ENCODE peak calls at places on chromosomes 4 and X, in seven cellular contexts. One of them, this sample, is unnamed.

GRCh38 chrX:20317873-20318272 is 51.2 kb upstream of the RPS6KA3 start:
- DNase-seq in occipital lobe: no peak
- DNase-seq in GM13976: no peak
- DNase-seq in hepatocyte: no peak
- DNase-seq in stimulated activated CD4-positive, alpha-beta T cell treated with anti-CD3 and anti-CD28 coated beads, Interleukin-4, amount 100 ng/mL, for 24 hours: no peak
- DNase-seq in RPMI7951: peak; percentile 9
- DNase-seq in AG10803: peak; percentile 9
- DNase-seq in this sample: no peak

GRCh38 chrX:40996886-40997530 is 88.2 kb upstream of the USP9X start:
- DNase-seq in occipital lobe: no peak
- DNase-seq in GM13976: no peak
- DNase-seq in hepatocyte: peak; percentile 78
- DNase-seq in stimulated activated CD4-positive, alpha-beta T cell treated with anti-CD3 and anti-CD28 coated beads, Interleukin-4, amount 100 ng/mL, for 24 hours: no peak
- DNase-seq in RPMI7951: peak; percentile 86
- DNase-seq in AG10803: peak; percentile 85
- DNase-seq in this sample: no peak

GRCh38 chrX:68842781-68843581 is 14.2 kb downstream of the EFNB1 start:
- DNase-seq in occipital lobe: no peak
- DNase-seq in GM13976: no peak
- DNase-seq in hepatocyte: no peak
- DNase-seq in stimulated activated CD4-positive, alpha-beta T cell treated with anti-CD3 and anti-CD28 coated beads, Interleukin-4, amount 100 ng/mL, for 24 hours: no peak
- DNase-seq in RPMI7951: peak; percentile 51
- DNase-seq in AG10803: no peak
- DNase-seq in this sample: no peak

GRCh38 chr4:102338405-102338804 is 6.9 kb downstream of the SLC39A8 start:
- DNase-seq in occipital lobe: no peak
- DNase-seq in GM13976: no peak
- DNase-seq in hepatocyte: no peak
- DNase-seq in stimulated activated CD4-positive, alpha-beta T cell treated with anti-CD3 and anti-CD28 coated beads, Interleukin-4, amount 100 ng/mL, for 24 hours: no peak
- DNase-seq in RPMI7951: no peak
- DNase-seq in AG10803: no peak
- DNase-seq in this sample: no peak

GRCh38 chr4:188328966-188329365 is 189.7 kb downstream of the TRIML1 start:
- DNase-seq in occipital lobe: no peak
- DNase-seq in GM13976: no peak
- DNase-seq in hepatocyte: no peak
- DNase-seq in stimulated activated CD4-positive, alpha-beta T cell treated with anti-CD3 and anti-CD28 coated beads, Interleukin-4, amount 100 ng/mL, for 24 hours: no peak
- DNase-seq in RPMI7951: no peak
- DNase-seq in AG10803: no peak
- DNase-seq in this sample: no peak

GRCh38 chrX:39808471-39808917 is 289.3 kb downstream of the BCOR start:
- DNase-seq in occipital lobe: no peak
- DNase-seq in GM13976: no peak
- DNase-seq in hepatocyte: peak; percentile 35
- DNase-seq in stimulated activated CD4-positive, alpha-beta T cell treated with anti-CD3 and anti-CD28 coated beads, Interleukin-4, amount 100 ng/mL, for 24 hours: no peak
- DNase-seq in RPMI7951: peak; percentile 95
- DNase-seq in AG10803: peak; percentile 93
- DNase-seq in this sample: no peak

GRCh38 chr4:166594326-166594946 is 639.9 kb downstream of the SPOCK3 start:
- DNase-seq in occipital lobe: no peak
- DNase-seq in GM13976: peak; percentile 18
- DNase-seq in hepatocyte: peak; percentile 74
- DNase-seq in stimulated activated CD4-positive, alpha-beta T cell treated with anti-CD3 and anti-CD28 coated beads, Interleukin-4, amount 100 ng/mL, for 24 hours: no peak
- DNase-seq in RPMI7951: peak; percentile 74
- DNase-seq in AG10803: peak; percentile 2
- DNase-seq in this sample: peak; percentile 40

GRCh38 chr4:168199262-168199957 is 107.1 kb downstream of the ANXA10 start:
- DNase-seq in occipital lobe: no peak
- DNase-seq in GM13976: no peak
- DNase-seq in hepatocyte: no peak
- DNase-seq in stimulated activated CD4-positive, alpha-beta T cell treated with anti-CD3 and anti-CD28 coated beads, Interleukin-4, amount 100 ng/mL, for 24 hours: no peak
- DNase-seq in RPMI7951: peak; percentile 4
- DNase-seq in AG10803: no peak
- DNase-seq in this sample: no peak

GRCh38 chr4:6472387-6473263 is at the start of gene PPP2R2C:
- DNase-seq in occipital lobe: no peak
- DNase-seq in GM13976: peak; percentile 46
- DNase-seq in hepatocyte: no peak
- DNase-seq in stimulated activated CD4-positive, alpha-beta T cell treated with anti-CD3 and anti-CD28 coated beads, Interleukin-4, amount 100 ng/mL, for 24 hours: no peak
- DNase-seq in RPMI7951: no peak
- DNase-seq in AG10803: no peak
- DNase-seq in this sample: no peak

GRCh38 chr4:8110071-8110986 is 48.3 kb downstream of the ABLIM2 start:
- DNase-seq in occipital lobe: no peak
- DNase-seq in GM13976: no peak
- DNase-seq in hepatocyte: peak; percentile 51
- DNase-seq in stimulated activated CD4-positive, alpha-beta T cell treated with anti-CD3 and anti-CD28 coated beads, Interleukin-4, amount 100 ng/mL, for 24 hours: no peak
- DNase-seq in RPMI7951: peak; percentile 5
- DNase-seq in AG10803: no peak
- DNase-seq in this sample: no peak

GRCh38 chrX:7316280-7316679 is 168.3 kb upstream of the PUDP start:
- DNase-seq in occipital lobe: no peak
- DNase-seq in GM13976: no peak
- DNase-seq in hepatocyte: no peak
- DNase-seq in stimulated activated CD4-positive, alpha-beta T cell treated with anti-CD3 and anti-CD28 coated beads, Interleukin-4, amount 100 ng/mL, for 24 hours: no peak
- DNase-seq in RPMI7951: no peak
- DNase-seq in AG10803: peak; percentile 74
- DNase-seq in this sample: no peak

GRCh38 chrX:37348237-37349130 is 680 bp upstream of the PRRG1 start:
- DNase-seq in occipital lobe: no peak
- DNase-seq in GM13976: no peak
- DNase-seq in hepatocyte: peak; percentile 18
- DNase-seq in stimulated activated CD4-positive, alpha-beta T cell treated with anti-CD3 and anti-CD28 coated beads, Interleukin-4, amount 100 ng/mL, for 24 hours: no peak
- DNase-seq in RPMI7951: no peak
- DNase-seq in AG10803: peak; percentile 37
- DNase-seq in this sample: peak; percentile 31

GRCh38 chrX:11458175-11458574 is 165.0 kb downstream of the AMELX start:
- DNase-seq in occipital lobe: no peak
- DNase-seq in GM13976: no peak
- DNase-seq in hepatocyte: no peak
- DNase-seq in stimulated activated CD4-positive, alpha-beta T cell treated with anti-CD3 and anti-CD28 coated beads, Interleukin-4, amount 100 ng/mL, for 24 hours: no peak
- DNase-seq in RPMI7951: no peak
- DNase-seq in AG10803: peak; percentile 65
- DNase-seq in this sample: no peak

GRCh38 chr4:143539670-143540023 is 26.1 kb downstream of the SMARCA5 start:
- DNase-seq in occipital lobe: no peak
- DNase-seq in GM13976: no peak
- DNase-seq in hepatocyte: no peak
- DNase-seq in stimulated activated CD4-positive, alpha-beta T cell treated with anti-CD3 and anti-CD28 coated beads, Interleukin-4, amount 100 ng/mL, for 24 hours: no peak
- DNase-seq in RPMI7951: no peak
- DNase-seq in AG10803: no peak
- DNase-seq in this sample: no peak

GRCh38 chrX:71541546-71542022 is 8.7 kb downstream of the OGT start:
- DNase-seq in occipital lobe: no peak
- DNase-seq in GM13976: no peak
- DNase-seq in hepatocyte: no peak
- DNase-seq in stimulated activated CD4-positive, alpha-beta T cell treated with anti-CD3 and anti-CD28 coated beads, Interleukin-4, amount 100 ng/mL, for 24 hours: peak; percentile 21
- DNase-seq in RPMI7951: peak; percentile 54
- DNase-seq in AG10803: peak; percentile 77
- DNase-seq in this sample: no peak

GRCh38 chr4:152348670-152349069 is 187.2 kb downstream of the FBXW7 start:
- DNase-seq in occipital lobe: no peak
- DNase-seq in GM13976: no peak
- DNase-seq in hepatocyte: no peak
- DNase-seq in stimulated activated CD4-positive, alpha-beta T cell treated with anti-CD3 and anti-CD28 coated beads, Interleukin-4, amount 100 ng/mL, for 24 hours: no peak
- DNase-seq in RPMI7951: peak; percentile 47
- DNase-seq in AG10803: no peak
- DNase-seq in this sample: no peak

GRCh38 chr4:70734168-70734954 is 12.6 kb downstream of the RUFY3 start:
- DNase-seq in occipital lobe: no peak
- DNase-seq in GM13976: peak; percentile 65
- DNase-seq in hepatocyte: no peak
- DNase-seq in stimulated activated CD4-positive, alpha-beta T cell treated with anti-CD3 and anti-CD28 coated beads, Interleukin-4, amount 100 ng/mL, for 24 hours: peak; percentile 30
- DNase-seq in RPMI7951: peak; percentile 64
- DNase-seq in AG10803: peak; percentile 54
- DNase-seq in this sample: peak; percentile 54

GRCh38 chrX:106035064-106035463 is 3.5 kb downstream of the SERPINA7 start:
- DNase-seq in occipital lobe: no peak
- DNase-seq in GM13976: no peak
- DNase-seq in hepatocyte: no peak
- DNase-seq in stimulated activated CD4-positive, alpha-beta T cell treated with anti-CD3 and anti-CD28 coated beads, Interleukin-4, amount 100 ng/mL, for 24 hours: no peak
- DNase-seq in RPMI7951: no peak
- DNase-seq in AG10803: no peak
- DNase-seq in this sample: no peak

GRCh38 chrX:153412746-153413720 is 1.8 kb downstream of the ZFP92 start:
- DNase-seq in occipital lobe: no peak
- DNase-seq in GM13976: no peak
- DNase-seq in hepatocyte: no peak
- DNase-seq in stimulated activated CD4-positive, alpha-beta T cell treated with anti-CD3 and anti-CD28 coated beads, Interleukin-4, amount 100 ng/mL, for 24 hours: no peak
- DNase-seq in RPMI7951: no peak
- DNase-seq in AG10803: no peak
- DNase-seq in this sample: no peak

GRCh38 chr4:8504279-8505007 is 63.9 kb downstream of the TRMT44 start:
- DNase-seq in occipital lobe: no peak
- DNase-seq in GM13976: peak; percentile 26
- DNase-seq in hepatocyte: no peak
- DNase-seq in stimulated activated CD4-positive, alpha-beta T cell treated with anti-CD3 and anti-CD28 coated beads, Interleukin-4, amount 100 ng/mL, for 24 hours: no peak
- DNase-seq in RPMI7951: no peak
- DNase-seq in AG10803: no peak
- DNase-seq in this sample: no peak

GRCh38 chr4:78002260-78002659 is 54.9 kb upstream of the FRAS1 start:
- DNase-seq in occipital lobe: no peak
- DNase-seq in GM13976: no peak
- DNase-seq in hepatocyte: no peak
- DNase-seq in stimulated activated CD4-positive, alpha-beta T cell treated with anti-CD3 and anti-CD28 coated beads, Interleukin-4, amount 100 ng/mL, for 24 hours: no peak
- DNase-seq in RPMI7951: no peak
- DNase-seq in AG10803: peak; percentile 24
- DNase-seq in this sample: no peak

GRCh38 chr4:39591290-39591689 is 47.4 kb downstream of the SMIM14 start:
- DNase-seq in occipital lobe: no peak
- DNase-seq in GM13976: no peak
- DNase-seq in hepatocyte: no peak
- DNase-seq in stimulated activated CD4-positive, alpha-beta T cell treated with anti-CD3 and anti-CD28 coated beads, Interleukin-4, amount 100 ng/mL, for 24 hours: no peak
- DNase-seq in RPMI7951: no peak
- DNase-seq in AG10803: no peak
- DNase-seq in this sample: no peak

GRCh38 chr4:13849778-13850177 is 222.3 kb upstream of the BOD1L1 start:
- DNase-seq in occipital lobe: no peak
- DNase-seq in GM13976: no peak
- DNase-seq in hepatocyte: no peak
- DNase-seq in stimulated activated CD4-positive, alpha-beta T cell treated with anti-CD3 and anti-CD28 coated beads, Interleukin-4, amount 100 ng/mL, for 24 hours: no peak
- DNase-seq in RPMI7951: no peak
- DNase-seq in AG10803: no peak
- DNase-seq in this sample: no peak

GRCh38 chrX:14095702-14096101 is 66.0 kb upstream of the GEMIN8 start:
- DNase-seq in occipital lobe: no peak
- DNase-seq in GM13976: peak; percentile 31
- DNase-seq in hepatocyte: peak; percentile 62
- DNase-seq in stimulated activated CD4-positive, alpha-beta T cell treated with anti-CD3 and anti-CD28 coated beads, Interleukin-4, amount 100 ng/mL, for 24 hours: peak; percentile 35
- DNase-seq in RPMI7951: peak; percentile 54
- DNase-seq in AG10803: peak; percentile 60
- DNase-seq in this sample: no peak

GRCh38 chrX:2628751-2629315 is 62.3 kb upstream of the CD99 start:
- DNase-seq in occipital lobe: no peak
- DNase-seq in GM13976: no peak
- DNase-seq in hepatocyte: no peak
- DNase-seq in stimulated activated CD4-positive, alpha-beta T cell treated with anti-CD3 and anti-CD28 coated beads, Interleukin-4, amount 100 ng/mL, for 24 hours: no peak
- DNase-seq in RPMI7951: no peak
- DNase-seq in AG10803: no peak
- DNase-seq in this sample: no peak